ENCODE peak calls at places on chromosomes 16 and 17, in five cellular contexts. One of them, this sample, is unnamed. For H3K27me3, the result is how much of the 10 kb centered on the place peaks cover.

GRCh38 chr16:71915350-71915749 is 20.0 kb downstream of the IST1 start:
- DNase-seq in RWPE2: no peak
- DNase-seq in BJ: no peak
- DNase-seq in CD8-positive, alpha-beta T cell: no peak
- DNase-seq in gastrocnemius medialis: no peak
- DNase-seq in this sample: no peak

GRCh38 chr16:89323120-89323960 is 105.8 kb downstream of the ZNF778 start:
- DNase-seq in RWPE2: peak
- DNase-seq in CD8-positive, alpha-beta T cell: no peak
- DNase-seq in gastrocnemius medialis: no peak
- DNase-seq in BJ: no peak
- DNase-seq in this sample: no peak

GRCh38 chr17:32483451-32484019 is 3.3 kb upstream of the CDK5R1 start:
- DNase-seq in BJ: no peak
- DNase-seq in gastrocnemius medialis: peak
- DNase-seq in RWPE2: no peak
- DNase-seq in CD8-positive, alpha-beta T cell: no peak
- DNase-seq in this sample: peak

GRCh38 chr17:39729280-39729851 is 966 bp downstream of the MIEN1 start:
- DNase-seq in gastrocnemius medialis: no peak
- DNase-seq in CD8-positive, alpha-beta T cell: no peak
- DNase-seq in RWPE2: no peak
- DNase-seq in BJ: no peak
- DNase-seq in this sample: no peak

GRCh38 chr17:50589112-50589712 is 28.7 kb downstream of the CACNA1G start:
- DNase-seq in gastrocnemius medialis: no peak
- DNase-seq in BJ: no peak
- DNase-seq in CD8-positive, alpha-beta T cell: no peak
- DNase-seq in RWPE2: no peak
- DNase-seq in this sample: no peak

GRCh38 chr16:62738631-62739030 is 702.4 kb upstream of the CDH8 start:
- DNase-seq in BJ: no peak
- DNase-seq in RWPE2: no peak
- DNase-seq in gastrocnemius medialis: no peak
- DNase-seq in CD8-positive, alpha-beta T cell: no peak
- DNase-seq in this sample: no peak

GRCh38 chr16:48535831-48536599 is 74.0 kb downstream of the N4BP1 start:
- DNase-seq in gastrocnemius medialis: peak
- DNase-seq in CD8-positive, alpha-beta T cell: no peak
- DNase-seq in RWPE2: no peak
- DNase-seq in BJ: no peak
- DNase-seq in this sample: peak

GRCh38 chr16:55146939-55147338 is 177.1 kb upstream of the IRX6 start:
- DNase-seq in BJ: no peak
- DNase-seq in RWPE2: no peak
- DNase-seq in gastrocnemius medialis: no peak
- DNase-seq in CD8-positive, alpha-beta T cell: no peak
- DNase-seq in this sample: no peak

GRCh38 chr17:17385502-17385901 is 82.3 kb downstream of the NT5M start:
- DNase-seq in gastrocnemius medialis: no peak
- DNase-seq in RWPE2: no peak
- DNase-seq in BJ: no peak
- DNase-seq in CD8-positive, alpha-beta T cell: no peak
- DNase-seq in this sample: no peak

GRCh38 chr17:27627514-27627913 is 3.5 kb upstream of the LGALS9 start:
- DNase-seq in BJ: no peak
- DNase-seq in gastrocnemius medialis: no peak
- DNase-seq in CD8-positive, alpha-beta T cell: no peak
- DNase-seq in RWPE2: no peak
- DNase-seq in this sample: no peak

GRCh38 chr16:5874899-5875298 is 777.3 kb upstream of the EEF2KMT start:
- DNase-seq in CD8-positive, alpha-beta T cell: no peak
- DNase-seq in gastrocnemius medialis: no peak
- DNase-seq in RWPE2: no peak
- DNase-seq in BJ: no peak
- DNase-seq in this sample: no peak

GRCh38 chr17:7740481-7741001 is 23.0 kb downstream of the DNAH2 start:
- DNase-seq in CD8-positive, alpha-beta T cell: no peak
- DNase-seq in RWPE2: no peak
- DNase-seq in BJ: no peak
- DNase-seq in gastrocnemius medialis: no peak
- DNase-seq in this sample: no peak

GRCh38 chr16:14641206-14641605 is 8.5 kb downstream of the BFAR start:
- DNase-seq in BJ: no peak
- DNase-seq in CD8-positive, alpha-beta T cell: no peak
- DNase-seq in gastrocnemius medialis: no peak
- DNase-seq in RWPE2: no peak
- DNase-seq in this sample: no peak

GRCh38 chr17:15908378-15908777 is 36.6 kb upstream of the ADORA2B start:
- DNase-seq in gastrocnemius medialis: no peak
- DNase-seq in CD8-positive, alpha-beta T cell: no peak
- DNase-seq in BJ: no peak
- DNase-seq in RWPE2: no peak
- DNase-seq in this sample: no peak
- TF ChIP-seq CTCF in gastrocnemius medialis: no peak
- TF ChIP-seq CTCF in CD8-positive, alpha-beta T cell: no peak
- TF ChIP-seq CTCF in BJ: no peak
- TF ChIP-seq CTCF in RWPE2: no peak
- TF ChIP-seq CTCF in this sample: no peak

GRCh38 chr16:23182675-23183485 is at the start of gene SCNN1G:
- DNase-seq in BJ: no peak
- DNase-seq in CD8-positive, alpha-beta T cell: no peak
- DNase-seq in RWPE2: no peak
- DNase-seq in gastrocnemius medialis: no peak
- DNase-seq in this sample: no peak
- H3K27me3 ChIP-seq in BJ: under half
- H3K27me3 ChIP-seq in CD8-positive, alpha-beta T cell: under half
- H3K27me3 ChIP-seq in RWPE2: under half
- H3K27me3 ChIP-seq in gastrocnemius medialis: under half
- H3K27me3 ChIP-seq in this sample: under half

GRCh38 chr17:69105907-69106730 is 35.6 kb downstream of the ABCA6 start:
- DNase-seq in BJ: no peak
- DNase-seq in gastrocnemius medialis: no peak
- DNase-seq in RWPE2: no peak
- DNase-seq in CD8-positive, alpha-beta T cell: no peak
- DNase-seq in this sample: no peak
- TF ChIP-seq CTCF in BJ: no peak
- TF ChIP-seq CTCF in gastrocnemius medialis: no peak
- TF ChIP-seq CTCF in RWPE2: no peak
- TF ChIP-seq CTCF in CD8-positive, alpha-beta T cell: no peak
- TF ChIP-seq CTCF in this sample: no peak

DNA sequence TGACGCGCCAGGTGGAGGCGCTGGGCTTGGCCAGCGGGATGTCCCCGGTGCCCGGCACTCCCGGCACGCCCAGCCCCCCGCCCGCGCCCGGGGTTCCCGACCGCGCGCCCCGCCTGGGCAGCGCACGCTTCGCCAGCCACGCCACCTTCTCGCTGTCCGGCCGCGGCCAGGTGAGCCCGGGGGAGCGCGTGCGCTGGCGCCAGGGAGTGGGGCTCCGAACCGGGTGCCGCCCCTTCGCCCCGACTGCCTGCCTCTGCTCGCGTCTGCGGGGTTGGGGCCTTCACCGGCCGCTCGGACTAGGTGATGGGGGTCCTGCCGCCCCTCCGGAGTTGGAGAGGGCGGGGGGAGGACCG is 482 bp downstream of the SMTNL2 start:
- DNase-seq in gastrocnemius medialis: no peak
- DNase-seq in CD8-positive, alpha-beta T cell: no peak
- DNase-seq in RWPE2: no peak
- DNase-seq in BJ: no peak
- DNase-seq in this sample: no peak
- H3K27me3 ChIP-seq in gastrocnemius medialis: under half
- H3K27me3 ChIP-seq in CD8-positive, alpha-beta T cell: under half
- H3K27me3 ChIP-seq in RWPE2: half or more
- H3K27me3 ChIP-seq in BJ: under half
- H3K27me3 ChIP-seq in this sample: under half

DNA sequence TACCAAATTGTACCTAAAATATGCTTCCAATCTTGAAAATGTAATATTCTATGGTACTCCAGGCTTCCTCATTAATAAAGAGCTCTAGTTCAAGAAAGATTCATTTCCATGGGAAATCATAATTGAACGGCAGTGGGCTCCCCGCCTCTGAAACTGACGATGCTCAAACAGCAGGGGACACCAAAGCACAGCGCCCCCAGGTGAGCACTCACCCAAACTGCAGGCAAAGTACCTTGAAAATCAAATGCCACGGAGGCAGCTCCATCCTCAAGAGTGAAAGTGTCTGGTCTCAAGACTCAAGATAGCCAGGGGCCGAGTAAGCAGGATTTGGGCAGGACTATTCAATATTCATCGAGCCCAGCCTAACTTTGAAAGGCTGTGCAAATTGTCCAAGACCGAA is 217.4 kb upstream of the TNRC6C start:
- DNase-seq in RWPE2: peak
- DNase-seq in CD8-positive, alpha-beta T cell: peak
- DNase-seq in gastrocnemius medialis: no peak
- DNase-seq in BJ: no peak
- DNase-seq in this sample: no peak
- TF ChIP-seq CTCF in RWPE2: no peak
- TF ChIP-seq CTCF in CD8-positive, alpha-beta T cell: peak
- TF ChIP-seq CTCF in gastrocnemius medialis: no peak
- TF ChIP-seq CTCF in BJ: peak
- TF ChIP-seq CTCF in this sample: no peak

GRCh38 chr17:38564869-38565268 is 40.9 kb downstream of the SRCIN1 start:
- DNase-seq in RWPE2: no peak
- DNase-seq in CD8-positive, alpha-beta T cell: no peak
- DNase-seq in gastrocnemius medialis: no peak
- DNase-seq in BJ: no peak
- DNase-seq in this sample: no peak
- H3K27me3 ChIP-seq in RWPE2: under half
- H3K27me3 ChIP-seq in CD8-positive, alpha-beta T cell: half or more
- H3K27me3 ChIP-seq in gastrocnemius medialis: half or more
- H3K27me3 ChIP-seq in BJ: under half
- H3K27me3 ChIP-seq in this sample: half or more

GRCh38 chr16:8935989-8936388 is 27.7 kb downstream of the USP7 start:
- DNase-seq in gastrocnemius medialis: no peak
- DNase-seq in CD8-positive, alpha-beta T cell: no peak
- DNase-seq in RWPE2: no peak
- DNase-seq in BJ: no peak
- DNase-seq in this sample: no peak

GRCh38 chr16:8931864-8932263 is 31.8 kb downstream of the USP7 start:
- DNase-seq in CD8-positive, alpha-beta T cell: peak
- DNase-seq in gastrocnemius medialis: no peak
- DNase-seq in BJ: no peak
- DNase-seq in RWPE2: no peak
- DNase-seq in this sample: no peak

GRCh38 chr16:8937803-8938202 is 25.9 kb downstream of the USP7 start:
- DNase-seq in RWPE2: no peak
- DNase-seq in BJ: no peak
- DNase-seq in CD8-positive, alpha-beta T cell: no peak
- DNase-seq in gastrocnemius medialis: no peak
- DNase-seq in this sample: no peak

GRCh38 chr16:8934601-8935000 is 29.1 kb downstream of the USP7 start:
- DNase-seq in BJ: no peak
- DNase-seq in CD8-positive, alpha-beta T cell: no peak
- DNase-seq in RWPE2: no peak
- DNase-seq in gastrocnemius medialis: no peak
- DNase-seq in this sample: no peak

GRCh38 chr16:8936421-8936820 is 27.3 kb downstream of the USP7 start:
- DNase-seq in CD8-positive, alpha-beta T cell: peak
- DNase-seq in RWPE2: no peak
- DNase-seq in gastrocnemius medialis: peak
- DNase-seq in BJ: no peak
- DNase-seq in this sample: no peak
- TF ChIP-seq CTCF in CD8-positive, alpha-beta T cell: peak
- TF ChIP-seq CTCF in RWPE2: peak
- TF ChIP-seq CTCF in gastrocnemius medialis: no peak
- TF ChIP-seq CTCF in BJ: peak
- TF ChIP-seq CTCF in this sample: no peak

DNA sequence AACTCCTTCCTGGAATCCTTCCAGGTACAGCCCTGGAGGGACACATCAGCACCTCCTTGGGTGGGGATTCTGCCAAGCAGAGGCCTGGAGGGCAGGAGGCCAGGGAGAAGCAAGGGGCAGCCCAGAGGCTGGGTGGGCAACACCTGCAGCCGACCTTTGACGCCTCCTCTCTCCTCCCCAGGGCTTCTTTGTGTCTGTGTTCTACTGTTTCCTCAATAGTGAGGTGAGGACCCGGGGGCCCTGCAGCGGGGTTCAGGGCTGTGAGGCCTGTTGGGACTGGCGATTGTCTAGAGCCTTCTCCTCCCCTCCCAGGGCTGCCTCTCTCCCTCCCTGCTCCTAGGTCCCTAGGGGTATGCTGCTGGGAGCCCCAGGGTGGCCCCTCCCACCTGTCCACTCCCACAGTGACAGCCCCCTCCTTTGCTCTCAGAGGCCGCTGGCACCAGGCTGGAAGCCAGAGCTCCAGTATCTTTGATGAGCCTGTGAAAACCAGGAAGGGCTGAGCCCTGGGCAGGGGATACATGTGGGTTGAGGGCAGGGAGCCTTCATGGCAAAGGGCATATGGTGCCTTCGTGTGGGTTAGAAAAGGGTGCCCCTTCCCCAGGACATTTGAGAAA is 10.7 kb upstream of the SPPL2C start:
- DNase-seq in CD8-positive, alpha-beta T cell: no peak
- DNase-seq in gastrocnemius medialis: no peak
- DNase-seq in RWPE2: no peak
- DNase-seq in BJ: no peak
- DNase-seq in this sample: no peak
- H3K27me3 ChIP-seq in CD8-positive, alpha-beta T cell: under half
- H3K27me3 ChIP-seq in gastrocnemius medialis: under half
- H3K27me3 ChIP-seq in RWPE2: under half
- H3K27me3 ChIP-seq in BJ: under half
- H3K27me3 ChIP-seq in this sample: under half